ENCODE peak calls at places on chromosome 22, in six cellular contexts. Z is HCT116, X is uterus, N is GM12892, C is thyroid gland, M is Peyer's patch. R is an unnamed sample.

GRCh38 chr22:39278040-39278439 is 33.3 kb upstream of the PDGFB start:
- DNase-seq in Z (no peak), N (no peak), C (no peak), M (no peak), X (no peak), R (no peak)

GRCh38 chr22:26556904-26557303 is 33.0 kb downstream of the TPST2 start:
- DNase-seq in X (no peak), Z (no peak), C (no peak), M (no peak), N (no peak), R (no peak)

GRCh38 chr22:39012525-39013516 is 1.2 kb upstream of the APOBEC3C start:
- DNase-seq in N (no peak), C (peak), X (peak), M (no peak), Z (no peak), R (no peak)

GRCh38 chr22:46380581-46380980 is 45.1 kb downstream of the TRMU start:
- DNase-seq in N (no peak), Z (no peak), M (no peak), X (no peak), C (no peak), R (no peak)

GRCh38 chr22:26445577-26446275 is 16.7 kb downstream of the ASPHD2 start:
- DNase-seq in Z (no peak), N (no peak), X (no peak), C (no peak), M (no peak), R (no peak)

GRCh38 chr22:44358723-44359440 is 46.1 kb upstream of the SHISAL1 start:
- DNase-seq in C (no peak), N (no peak), X (peak), M (no peak), Z (no peak), R (no peak)

GRCh38 chr22:48894804-48895250 is 932.8 kb downstream of the BRD1 start:
- DNase-seq in Z (no peak), C (no peak), M (no peak), N (no peak), X (no peak), R (no peak)

GRCh38 chr22:34055525-34056200 is 135.4 kb upstream of the LARGE1 start:
- DNase-seq in X (no peak), N (no peak), M (no peak), C (no peak), Z (no peak), R (no peak)

GRCh38 chr22:46377566-46378498 is 42.3 kb downstream of the TRMU start:
- DNase-seq in C (peak), M (no peak), Z (peak), N (no peak), X (no peak), R (no peak)

DNA sequence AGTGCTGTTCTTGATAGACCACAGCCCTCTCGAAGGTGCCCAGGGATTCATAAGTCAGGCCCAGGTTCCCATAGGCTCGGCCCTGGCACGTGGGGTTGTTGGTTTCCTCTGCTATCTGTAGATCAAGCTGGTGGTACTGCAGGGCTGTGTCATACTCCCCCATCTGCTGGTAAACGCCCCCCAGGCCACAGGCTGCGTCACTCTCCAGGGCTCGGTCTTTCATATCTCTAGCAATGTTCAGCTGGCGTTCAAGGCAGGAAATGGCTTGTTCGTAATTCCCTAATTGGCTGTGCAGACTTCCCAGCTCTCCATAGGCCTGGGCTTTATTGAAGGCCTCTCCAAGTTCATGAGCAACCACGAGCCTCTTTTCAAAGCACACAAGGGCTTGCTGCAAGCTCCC is 186.3 kb upstream of the PITPNB start:
- DNase-seq in M (no peak), C (no peak), N (no peak), Z (no peak), X (no peak), R (no peak)
- TF ChIP-seq POLR2A in M (no peak), C (no peak), N (no peak), Z (no peak), X (no peak), R (no peak)

GRCh38 chr22:30474683-30475424 is 3.0 kb upstream of the SEC14L3 start:
- DNase-seq in X (no peak), M (no peak), N (no peak), C (peak), Z (no peak), R (no peak)
- TF ChIP-seq POLR2A in X (no peak), M (no peak), N (no peak), C (no peak), Z (no peak), R (no peak)

GRCh38 chr22:20532256-20532993 is 25.0 kb downstream of the MED15 start:
- DNase-seq in Z (no peak), C (no peak), N (no peak), M (no peak), X (no peak), R (no peak)

GRCh38 chr22:20530368-20531153 is 23.2 kb downstream of the MED15 start:
- DNase-seq in M (no peak), C (peak), Z (peak), X (no peak), N (no peak), R (peak)

GRCh38 chr22:20533095-20533878 is 25.9 kb downstream of the MED15 start:
- DNase-seq in M (no peak), Z (no peak), X (no peak), N (no peak), C (no peak), R (no peak)

GRCh38 chr22:20531404-20532181 is 24.2 kb downstream of the MED15 start:
- DNase-seq in N (no peak), M (no peak), C (peak), X (peak), Z (peak), R (peak)

GRCh38 chr22:20531154-20531403 is 23.7 kb downstream of the MED15 start:
- DNase-seq in N (no peak), M (no peak), X (no peak), Z (no peak), C (no peak), R (no peak)
- TF ChIP-seq POLR2A in N (no peak), M (peak), X (no peak), Z (no peak), C (no peak), R (no peak)

GRCh38 chr22:24144471-24145115 is 36.7 kb upstream of the SUSD2 start:
- DNase-seq in M (no peak), X (no peak), Z (no peak), N (no peak), C (no peak), R (no peak)

GRCh38 chr22:24145446-24146189 is 35.7 kb upstream of the SUSD2 start:
- DNase-seq in M (no peak), Z (no peak), N (no peak), X (peak), C (peak), R (peak)

GRCh38 chr22:24146791-24147353 is 34.4 kb upstream of the SUSD2 start:
- DNase-seq in Z (no peak), M (no peak), X (peak), C (peak), N (no peak), R (peak)

GRCh38 chr22:24147666-24148065 is 33.6 kb upstream of the SUSD2 start:
- DNase-seq in M (no peak), Z (no peak), N (no peak), X (no peak), C (no peak), R (no peak)

DNA sequence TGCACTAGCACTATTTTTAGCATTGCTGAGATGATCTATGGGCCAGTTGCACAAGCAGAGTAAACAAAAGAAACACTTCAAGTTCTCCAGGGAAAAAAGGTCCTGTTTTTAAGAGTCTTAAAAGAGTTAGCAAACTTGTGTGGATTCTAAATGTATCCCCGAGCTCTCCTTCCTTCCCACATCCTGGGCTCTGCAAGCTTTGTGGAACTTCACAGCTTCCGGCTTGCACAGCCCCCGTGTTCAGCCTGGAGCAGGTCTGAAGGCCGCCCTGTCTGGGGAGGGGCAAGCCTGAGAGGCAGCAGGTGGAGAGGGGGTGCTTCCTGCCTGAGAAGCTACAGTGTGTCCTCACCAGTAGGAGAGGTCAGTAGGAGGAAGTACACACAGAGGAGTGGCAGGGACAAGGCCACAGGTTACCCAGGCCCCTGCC is 35.1 kb upstream of the SUSD2 start:
- DNase-seq in Z (no peak), C (peak), M (peak), N (peak), X (peak), R (no peak)
- TF ChIP-seq POLR2A in Z (no peak), C (no peak), M (peak), N (no peak), X (no peak), R (no peak)

DNA sequence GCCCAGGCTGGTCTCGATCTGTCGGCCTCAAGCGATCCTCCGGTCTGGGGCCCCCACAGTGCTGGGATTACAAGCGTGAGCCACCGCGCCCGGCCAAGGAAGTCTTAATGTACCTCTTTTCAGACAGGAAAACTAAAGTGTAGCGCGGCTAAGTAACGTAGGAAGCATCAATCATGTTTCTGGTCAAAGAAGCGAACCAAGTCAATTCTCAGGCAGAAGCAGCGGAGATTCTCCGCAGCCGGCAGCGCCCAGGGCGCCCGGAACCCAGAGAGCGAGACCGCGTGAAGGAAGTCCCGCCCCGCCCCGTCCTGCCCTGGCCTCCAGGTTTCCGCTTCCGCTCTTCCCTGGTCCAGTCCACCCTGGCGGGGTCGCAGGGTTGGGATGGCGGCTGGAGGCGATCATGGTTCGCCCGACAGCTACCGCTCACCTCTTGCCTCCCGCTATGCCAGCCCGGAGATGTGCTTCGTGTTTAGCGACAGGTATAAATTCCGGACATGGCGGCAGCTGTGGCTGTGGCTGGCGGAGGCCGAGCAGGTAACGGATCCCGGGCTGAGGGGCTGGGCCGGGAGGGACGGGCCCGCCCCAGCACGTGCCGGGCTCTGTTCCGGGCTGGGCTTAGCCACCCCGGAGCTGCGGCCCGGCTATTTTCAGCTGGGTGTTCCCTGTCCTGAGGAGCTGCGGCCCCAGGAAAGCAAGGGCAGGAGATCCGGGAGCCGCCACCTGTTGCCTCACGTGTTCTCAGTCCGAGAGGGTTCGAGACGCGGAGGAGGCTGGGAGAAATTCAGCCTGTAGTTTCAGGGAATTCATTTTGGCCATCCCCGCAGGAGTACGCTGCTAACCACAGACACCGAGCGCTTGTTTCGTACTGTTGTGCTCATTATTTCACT is at the start of gene ADSL:
- DNase-seq in C (peak), Z (peak), M (peak), X (peak), N (peak), R (peak)
- TF ChIP-seq POLR2A in C (no peak), Z (peak), M (peak), X (peak), N (peak), R (peak)

DNA sequence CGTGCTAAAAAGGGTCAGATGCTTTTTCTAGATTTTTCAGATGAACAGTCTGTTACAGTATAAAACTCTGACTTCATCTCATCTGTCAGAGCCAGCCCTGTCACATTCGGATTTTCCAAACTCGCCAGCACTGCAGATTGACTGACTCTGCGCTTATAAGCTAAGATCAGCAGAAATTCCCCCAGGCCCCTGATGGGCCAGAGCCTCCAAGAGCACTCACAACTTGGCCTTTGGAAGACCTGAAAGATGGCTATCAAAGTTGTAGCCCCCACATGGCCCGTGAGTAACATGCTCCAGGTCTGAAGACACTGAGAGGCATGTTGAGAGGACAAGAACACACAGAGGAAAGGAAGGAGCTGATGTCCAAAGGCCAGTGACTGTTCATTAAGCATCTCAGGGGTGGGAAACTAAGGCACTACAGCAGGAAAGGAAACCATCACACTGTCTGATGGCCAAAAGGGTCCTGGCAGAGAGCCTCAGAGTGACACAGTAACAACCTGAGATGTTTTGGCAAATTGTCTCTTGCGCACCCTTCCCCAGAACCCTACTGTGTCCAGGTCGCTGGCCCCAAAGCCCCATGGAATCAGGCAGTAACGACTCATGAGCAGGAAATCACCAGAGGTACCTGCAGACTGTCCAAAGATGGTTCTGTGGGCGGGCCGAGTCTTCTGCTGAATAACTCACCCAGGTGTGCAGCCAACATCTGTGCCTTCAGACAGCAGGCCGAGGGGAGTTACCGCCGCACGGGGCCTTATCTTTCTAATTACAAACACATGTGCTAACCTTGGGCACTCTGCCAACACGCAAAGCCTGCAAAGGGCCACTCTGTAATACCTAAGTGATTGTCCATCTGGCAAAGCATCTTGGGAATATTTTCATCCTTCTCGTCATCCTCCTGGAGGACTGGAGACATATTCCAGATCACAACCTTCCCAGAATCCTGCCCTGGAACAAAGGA is 23.6 kb downstream of the HIRA start:
- DNase-seq in N (no peak), M (no peak), Z (no peak), C (no peak), X (peak), R (no peak)
- TF ChIP-seq POLR2A in N (no peak), M (no peak), Z (no peak), C (no peak), X (no peak), R (no peak)

DNA sequence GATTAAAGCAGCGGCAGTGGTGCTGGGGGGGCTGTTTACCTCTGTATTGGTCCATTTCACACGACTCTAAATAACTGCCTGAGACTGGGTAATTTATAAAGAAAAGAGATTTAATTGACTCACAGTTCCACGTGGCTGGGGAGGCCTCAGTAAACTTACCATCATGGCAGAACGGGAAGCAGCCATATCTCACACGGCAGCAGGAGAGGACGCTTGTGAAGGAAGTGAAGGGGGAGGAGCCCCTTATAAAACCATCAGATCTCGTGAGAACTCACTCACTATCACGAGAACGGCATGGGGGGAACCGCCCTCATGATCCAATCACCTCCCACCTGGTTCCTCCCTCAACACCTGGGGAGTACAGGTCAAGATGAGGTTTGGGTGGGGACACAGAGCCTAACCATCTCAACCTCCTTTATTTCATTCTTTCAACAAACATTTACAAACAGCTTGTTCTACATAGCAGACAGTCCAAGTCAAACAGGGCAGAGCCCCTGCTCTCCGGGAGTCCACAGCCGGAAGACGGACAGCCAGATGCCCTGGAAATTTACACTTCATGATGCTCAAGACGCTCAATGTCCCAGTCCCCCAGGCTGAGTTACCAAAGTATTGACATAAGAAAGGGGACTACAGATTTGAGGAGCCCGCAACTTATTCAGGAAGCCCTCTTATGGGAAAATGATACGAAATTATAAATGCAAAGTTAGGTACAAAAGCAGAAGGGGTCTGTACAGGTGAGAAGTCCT is 26.3 kb upstream of the HMGXB4 start:
- DNase-seq in N (no peak), M (no peak), Z (peak), C (no peak), X (no peak), R (no peak)
- TF ChIP-seq POLR2A in N (peak), M (no peak), Z (peak), C (no peak), X (no peak), R (no peak)

DNA sequence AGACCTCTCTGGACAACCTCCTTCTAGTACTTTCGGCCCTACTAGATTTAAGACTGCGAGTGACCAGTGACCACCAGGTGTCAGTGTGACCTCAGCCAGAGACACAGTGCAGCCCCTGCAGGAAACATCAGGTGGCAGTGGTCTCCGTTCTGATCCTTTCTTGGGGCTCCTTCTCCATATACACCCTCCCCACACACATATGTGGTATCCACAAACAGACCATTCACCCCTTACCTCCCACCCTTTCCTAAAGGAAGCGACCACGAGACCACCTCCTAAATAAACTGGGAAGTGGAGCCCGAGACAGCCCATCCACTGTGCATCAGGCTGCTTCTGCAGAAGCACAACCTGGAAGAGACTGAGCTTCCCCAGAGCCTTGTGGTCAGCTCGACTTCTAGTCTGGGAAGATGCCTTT is 38.5 kb upstream of the CYP2D6 start:
- DNase-seq in N (peak), M (peak), C (peak), Z (peak), X (peak), R (peak)
- TF ChIP-seq POLR2A in N (no peak), M (no peak), C (no peak), Z (no peak), X (no peak), R (no peak)

GRCh38 chr22:17083255-17083654 is 1.5 kb upstream of the IL17RA start:
- DNase-seq in M (no peak), C (no peak), N (no peak), Z (no peak), X (no peak), R (no peak)

GRCh38 chr22:17086301-17086700 is 1.5 kb downstream of the IL17RA start:
- DNase-seq in Z (no peak), M (no peak), C (no peak), X (no peak), N (no peak), R (no peak)

GRCh38 chr22:17083811-17084540 is 824 bp upstream of the IL17RA start:
- DNase-seq in C (no peak), N (no peak), Z (no peak), M (no peak), X (no peak), R (no peak)

GRCh38 chr22:17085277-17086091 is 684 bp downstream of the IL17RA start:
- DNase-seq in M (peak), N (no peak), Z (no peak), X (peak), C (peak), R (no peak)

GRCh38 chr22:17084554-17085276 is at the start of gene IL17RA:
- DNase-seq in Z (peak), C (peak), X (peak), M (peak), N (peak), R (peak)
- TF ChIP-seq POLR2A in Z (peak), C (no peak), X (peak), M (peak), N (peak), R (peak)

DNA sequence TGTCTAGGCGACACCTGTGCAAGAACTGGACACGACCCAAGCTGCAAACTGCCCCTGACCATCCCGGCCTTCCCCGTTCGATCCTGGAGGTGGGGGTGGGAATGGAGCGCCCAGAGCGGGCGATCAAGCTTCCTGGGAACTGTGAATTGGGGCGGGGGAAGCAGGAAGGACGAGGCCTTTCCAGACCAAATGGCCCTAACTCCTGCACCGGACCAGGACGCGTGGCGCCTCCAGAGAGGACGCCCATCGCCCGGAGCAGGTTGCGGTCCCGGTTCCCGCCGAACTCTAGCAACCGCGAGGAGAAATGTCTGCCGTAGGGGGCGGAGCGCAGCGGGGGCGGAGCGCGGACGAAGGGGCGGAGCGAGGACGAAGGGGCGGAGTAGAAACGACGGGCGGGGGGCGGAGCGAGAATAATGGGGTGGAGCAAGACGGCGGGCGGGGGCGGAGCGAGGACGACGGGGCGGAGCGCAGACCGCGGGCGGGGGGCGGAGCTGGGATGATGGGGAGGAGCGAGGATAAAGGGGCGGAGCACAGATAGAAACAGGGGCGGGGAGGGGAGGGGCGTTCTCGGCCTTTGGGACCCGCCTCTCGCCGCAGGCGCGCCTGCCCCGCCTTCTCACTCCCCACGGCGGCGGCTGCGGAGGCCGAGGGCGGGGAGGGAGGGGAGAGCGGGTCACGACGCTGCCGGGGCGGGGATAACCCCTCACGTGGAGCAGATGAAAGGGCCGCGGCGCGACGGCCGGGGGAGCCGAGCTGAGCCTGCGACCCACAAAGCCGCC is at the start of gene ZNRF3:
- DNase-seq in Z (peak), N (peak), M (peak), C (peak), X (peak), R (peak)
- TF ChIP-seq POLR2A in Z (peak), N (no peak), M (peak), C (peak), X (peak), R (peak)